ENCODE peak calls at places on chromosomes 6 and 20, in four cellular contexts. One of them, this sample, is unnamed.

GRCh38 chr6:9504191-9504590 is 910.7 kb downstream of the TFAP2A start:
- DNase-seq in SK-N-SH: no peak
- DNase-seq in GM12892: no peak
- DNase-seq in GM12878: no peak
- DNase-seq in this sample: no peak

GRCh38 chr6:70686548-70687133 is 19.0 kb downstream of the SMAP1 start:
- DNase-seq in SK-N-SH: peak; percentile 24
- DNase-seq in GM12892: no peak
- DNase-seq in GM12878: no peak
- DNase-seq in this sample: no peak

GRCh38 chr6:22306741-22307466 is 10.1 kb upstream of the PRL start:
- DNase-seq in SK-N-SH: no peak
- DNase-seq in GM12892: no peak
- DNase-seq in GM12878: no peak
- DNase-seq in this sample: no peak

GRCh38 chr6:12001004-12001705 is 11.0 kb upstream of the HIVEP1 start:
- DNase-seq in SK-N-SH: no peak
- DNase-seq in GM12892: no peak
- DNase-seq in GM12878: no peak
- DNase-seq in this sample: no peak

GRCh38 chr20:51220293-51220706 is 197.4 kb upstream of the KCNG1 start:
- DNase-seq in SK-N-SH: peak; percentile 52
- DNase-seq in GM12892: peak; percentile 36
- DNase-seq in GM12878: no peak
- DNase-seq in this sample: peak; percentile 38

GRCh38 chr6:107154131-107154906 is 39.0 kb upstream of the BEND3 start:
- DNase-seq in SK-N-SH: peak; percentile 49
- DNase-seq in GM12892: no peak
- DNase-seq in GM12878: no peak
- DNase-seq in this sample: no peak

GRCh38 chr6:36717871-36718540 is 20.4 kb downstream of the RAB44 start:
- DNase-seq in SK-N-SH: no peak
- DNase-seq in GM12892: no peak
- DNase-seq in GM12878: no peak
- DNase-seq in this sample: no peak

GRCh38 chr20:32763202-32763999 is 1.2 kb downstream of the DNMT3B start:
- DNase-seq in SK-N-SH: peak; percentile 56
- DNase-seq in GM12892: peak; percentile 48
- DNase-seq in GM12878: no peak
- DNase-seq in this sample: peak; percentile 48

GRCh38 chr6:21426841-21427490 is 166.6 kb upstream of the SOX4 start:
- DNase-seq in SK-N-SH: no peak
- DNase-seq in GM12892: no peak
- DNase-seq in GM12878: no peak
- DNase-seq in this sample: no peak

GRCh38 chr20:20204326-20204725 is 152.0 kb downstream of the CFAP61 start:
- DNase-seq in SK-N-SH: peak; percentile 27
- DNase-seq in GM12892: no peak
- DNase-seq in GM12878: no peak
- DNase-seq in this sample: no peak

GRCh38 chr6:388202-388903 is 3.2 kb upstream of the IRF4 start:
- DNase-seq in SK-N-SH: no peak
- DNase-seq in GM12892: no peak
- DNase-seq in GM12878: no peak
- DNase-seq in this sample: no peak

GRCh38 chr6:42313941-42314570 is 96.4 kb upstream of the MRPS10 start:
- DNase-seq in SK-N-SH: no peak
- DNase-seq in GM12892: no peak
- DNase-seq in GM12878: no peak
- DNase-seq in this sample: no peak

GRCh38 chr6:162371133-162371532 is 356.4 kb downstream of the PRKN start:
- DNase-seq in SK-N-SH: no peak
- DNase-seq in GM12892: no peak
- DNase-seq in GM12878: no peak
- DNase-seq in this sample: no peak

GRCh38 chr20:14127831-14128230 is 132.5 kb downstream of the MACROD2 start:
- DNase-seq in SK-N-SH: no peak
- DNase-seq in GM12892: no peak
- DNase-seq in GM12878: no peak
- DNase-seq in this sample: no peak

GRCh38 chr6:74967821-74968220 is 238.0 kb downstream of the COL12A1 start:
- DNase-seq in SK-N-SH: no peak
- DNase-seq in GM12892: no peak
- DNase-seq in GM12878: no peak
- DNase-seq in this sample: no peak

GRCh38 chr20:35006009-35006408 is 50.3 kb downstream of the MYH7B start:
- DNase-seq in SK-N-SH: no peak
- DNase-seq in GM12892: no peak
- DNase-seq in GM12878: no peak
- DNase-seq in this sample: no peak

GRCh38 chr20:44748005-44748370 is 2.3 kb downstream of the KCNK15 start:
- DNase-seq in SK-N-SH: peak; percentile 86
- DNase-seq in GM12892: no peak
- DNase-seq in GM12878: no peak
- DNase-seq in this sample: no peak

DNA sequence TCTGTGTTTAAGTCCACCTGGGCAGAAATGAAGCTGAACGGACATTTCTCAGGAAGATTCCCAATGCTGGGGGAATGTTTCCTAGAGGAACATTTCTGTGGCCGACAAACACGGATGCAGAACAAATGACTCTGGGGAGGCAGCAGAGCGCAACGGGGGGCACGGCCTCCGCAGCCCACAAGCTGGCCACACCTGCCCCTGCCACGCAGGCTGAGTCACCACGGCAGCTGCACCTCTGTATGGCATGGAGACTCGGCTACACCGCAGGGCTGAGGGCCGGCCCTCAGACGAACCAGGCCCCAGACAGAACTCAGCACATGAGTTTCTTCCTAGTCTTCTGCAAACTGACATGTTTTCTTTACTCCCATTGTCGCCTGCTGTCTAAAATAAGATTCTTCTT is 10.0 kb upstream of the PRR18 start:
- DNase-seq in SK-N-SH: no peak
- DNase-seq in GM12892: no peak
- DNase-seq in GM12878: no peak
- DNase-seq in this sample: no peak
- TF ChIP-seq TAF1 in SK-N-SH: no peak
- TF ChIP-seq TAF1 in GM12892: no peak
- TF ChIP-seq TAF1 in GM12878: no peak
- TF ChIP-seq TAF1 in this sample: no peak

GRCh38 chr6:15538766-15539165 is 124.1 kb downstream of the DTNBP1 start:
- DNase-seq in SK-N-SH: no peak
- DNase-seq in GM12892: no peak
- DNase-seq in GM12878: no peak
- DNase-seq in this sample: no peak
- TF ChIP-seq TAF1 in SK-N-SH: no peak
- TF ChIP-seq TAF1 in GM12892: no peak
- TF ChIP-seq TAF1 in GM12878: no peak
- TF ChIP-seq TAF1 in this sample: no peak

DNA sequence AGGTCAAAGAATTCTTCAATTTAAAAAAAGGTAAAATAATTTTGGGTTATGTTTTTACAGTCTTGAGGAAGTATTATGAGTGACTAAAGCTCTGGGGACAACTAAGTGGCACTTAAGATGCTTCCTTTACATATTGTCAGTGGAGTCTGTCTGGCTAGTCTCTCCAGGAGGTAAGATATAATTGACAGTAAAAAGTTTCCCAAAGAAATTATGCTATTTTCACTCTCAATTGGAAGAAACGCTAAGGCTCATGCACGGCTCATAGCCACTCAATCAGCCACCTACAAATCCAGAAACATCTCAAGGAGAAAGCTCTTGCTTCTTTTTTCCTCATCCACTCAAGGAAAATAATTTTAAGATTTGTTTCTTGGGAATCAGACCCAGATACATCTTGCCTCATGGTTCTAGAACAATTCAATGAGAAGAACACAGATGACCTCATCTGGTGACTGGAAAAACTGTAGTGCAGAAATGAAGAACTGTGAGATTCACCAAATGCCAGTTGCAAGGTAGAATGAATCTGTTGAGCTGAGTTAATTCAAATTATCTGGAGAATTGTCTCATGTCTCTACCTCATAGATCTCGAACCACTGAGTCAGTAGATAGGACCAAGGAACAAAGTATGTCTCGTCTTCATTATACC is 252.9 kb downstream of the TPBG start:
- DNase-seq in SK-N-SH: no peak
- DNase-seq in GM12892: no peak
- DNase-seq in GM12878: no peak
- DNase-seq in this sample: no peak
- TF ChIP-seq TAF1 in SK-N-SH: no peak
- TF ChIP-seq TAF1 in GM12892: no peak
- TF ChIP-seq TAF1 in GM12878: no peak
- TF ChIP-seq TAF1 in this sample: no peak

DNA sequence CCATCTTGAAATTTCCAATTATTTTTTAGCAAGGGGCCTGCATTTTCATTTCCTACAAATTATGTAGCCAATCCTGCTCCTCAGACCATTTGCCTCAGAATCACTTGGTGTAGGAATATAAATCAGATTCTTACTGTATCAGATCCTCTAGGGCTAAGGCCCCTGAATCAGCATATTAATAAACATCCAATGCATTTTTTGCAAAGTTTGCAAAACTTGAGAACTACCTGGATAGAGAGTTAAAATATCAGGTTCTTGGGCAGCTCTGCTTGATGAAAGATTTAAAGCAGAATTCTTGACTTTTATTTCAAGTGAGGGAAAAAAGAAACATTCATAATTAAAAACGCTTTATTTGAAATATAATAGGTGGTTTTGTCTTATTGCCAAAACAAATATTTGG is 82.2 kb upstream of the MAN1A1 start:
- DNase-seq in SK-N-SH: no peak
- DNase-seq in GM12892: no peak
- DNase-seq in GM12878: no peak
- DNase-seq in this sample: no peak
- TF ChIP-seq TAF1 in SK-N-SH: no peak
- TF ChIP-seq TAF1 in GM12892: no peak
- TF ChIP-seq TAF1 in GM12878: no peak
- TF ChIP-seq TAF1 in this sample: no peak

GRCh38 chr6:103079867-103080266 is 1686.4 kb downstream of the GRIK2 start:
- DNase-seq in SK-N-SH: no peak
- DNase-seq in GM12892: no peak
- DNase-seq in GM12878: peak; percentile 4
- DNase-seq in this sample: no peak

GRCh38 chr6:103085801-103086200 is 1692.3 kb downstream of the GRIK2 start:
- DNase-seq in SK-N-SH: no peak
- DNase-seq in GM12892: no peak
- DNase-seq in GM12878: no peak
- DNase-seq in this sample: no peak

GRCh38 chr6:103081126-103081525 is 1687.6 kb downstream of the GRIK2 start:
- DNase-seq in SK-N-SH: peak; percentile 0
- DNase-seq in GM12892: no peak
- DNase-seq in GM12878: no peak
- DNase-seq in this sample: no peak

DNA sequence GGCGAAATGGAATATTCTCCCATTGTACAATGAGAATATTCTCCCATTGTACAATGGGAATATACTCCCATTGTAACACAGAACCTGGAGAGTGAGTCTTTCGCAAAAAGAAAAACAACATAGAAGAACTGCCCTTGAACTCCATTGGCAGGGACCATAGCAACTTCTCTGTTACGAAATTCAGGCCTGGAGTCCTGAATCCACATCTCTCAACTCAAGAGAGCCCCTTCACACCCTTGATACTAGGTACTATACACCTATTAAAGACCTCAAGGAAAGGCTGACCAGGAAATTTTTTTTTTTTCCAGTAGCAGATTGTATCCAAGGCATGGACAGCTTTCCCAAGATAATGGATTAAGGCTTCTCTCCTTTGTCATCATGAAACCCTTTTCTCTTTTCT is 1687.0 kb downstream of the GRIK2 start:
- DNase-seq in SK-N-SH: no peak
- DNase-seq in GM12892: no peak
- DNase-seq in GM12878: no peak
- DNase-seq in this sample: no peak
- TF ChIP-seq TAF1 in SK-N-SH: no peak
- TF ChIP-seq TAF1 in GM12892: no peak
- TF ChIP-seq TAF1 in GM12878: no peak
- TF ChIP-seq TAF1 in this sample: no peak

GRCh38 chr20:57830515-57830895 is 120.7 kb upstream of the PMEPA1 start:
- DNase-seq in SK-N-SH: no peak
- DNase-seq in GM12892: no peak
- DNase-seq in GM12878: no peak
- DNase-seq in this sample: no peak

GRCh38 chr20:57829805-57830514 is 120.1 kb upstream of the PMEPA1 start:
- DNase-seq in SK-N-SH: no peak
- DNase-seq in GM12892: no peak
- DNase-seq in GM12878: no peak
- DNase-seq in this sample: no peak

GRCh38 chr20:57834306-57834863 is 124.6 kb upstream of the PMEPA1 start:
- DNase-seq in SK-N-SH: no peak
- DNase-seq in GM12892: no peak
- DNase-seq in GM12878: no peak
- DNase-seq in this sample: no peak

GRCh38 chr20:57831326-57831991 is 121.6 kb upstream of the PMEPA1 start:
- DNase-seq in SK-N-SH: no peak
- DNase-seq in GM12892: no peak
- DNase-seq in GM12878: no peak
- DNase-seq in this sample: no peak

GRCh38 chr20:57831992-57832585 is 122.3 kb upstream of the PMEPA1 start:
- DNase-seq in SK-N-SH: no peak
- DNase-seq in GM12892: no peak
- DNase-seq in GM12878: no peak
- DNase-seq in this sample: no peak
- TF ChIP-seq TAF1 in SK-N-SH: no peak
- TF ChIP-seq TAF1 in GM12892: no peak
- TF ChIP-seq TAF1 in GM12878: no peak
- TF ChIP-seq TAF1 in this sample: no peak

GRCh38 chr6:3749991-3750323 is 1.6 kb downstream of the PXDC1 start:
- DNase-seq in SK-N-SH: no peak
- DNase-seq in GM12892: no peak
- DNase-seq in GM12878: no peak
- DNase-seq in this sample: no peak
- TF ChIP-seq TAF1 in SK-N-SH: no peak
- TF ChIP-seq TAF1 in GM12892: no peak
- TF ChIP-seq TAF1 in GM12878: no peak
- TF ChIP-seq TAF1 in this sample: no peak

DNA sequence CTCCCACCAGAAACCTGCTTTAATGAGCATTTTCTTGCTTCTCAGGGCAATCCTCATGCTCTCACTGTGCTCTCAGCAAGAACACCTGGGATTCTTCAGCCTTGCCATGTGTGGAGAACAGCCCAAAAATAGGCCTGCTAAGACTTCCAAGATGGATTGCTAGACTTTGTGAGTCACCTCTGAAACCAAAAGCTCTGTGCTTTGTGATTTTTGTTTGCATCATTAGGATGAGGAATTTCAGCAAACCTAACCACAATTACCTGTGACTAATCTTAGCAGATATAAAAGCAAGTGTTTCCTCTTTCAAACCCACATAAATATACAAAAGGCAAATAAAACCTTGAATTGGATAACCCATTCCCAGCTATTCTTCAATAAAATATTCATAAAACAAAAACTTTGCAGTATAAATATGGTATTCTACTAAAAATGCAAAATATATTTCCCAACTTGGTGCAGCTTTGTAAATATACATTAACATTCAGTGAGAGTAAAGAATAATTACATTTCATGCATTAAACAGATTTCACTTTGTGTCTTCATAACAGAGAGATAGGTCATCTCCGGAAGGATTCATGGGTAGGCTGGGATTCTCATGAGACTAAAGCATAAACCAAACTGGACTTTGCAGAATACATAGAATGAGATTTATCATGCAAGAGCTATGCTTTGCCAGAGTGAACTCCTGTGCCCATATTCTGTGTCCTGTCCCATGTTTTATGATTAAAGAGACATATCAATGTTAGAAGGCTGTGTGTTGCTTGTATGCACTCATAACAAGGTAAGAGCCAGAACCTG is 33.5 kb downstream of the TPBG start:
- DNase-seq in SK-N-SH: no peak
- DNase-seq in GM12892: no peak
- DNase-seq in GM12878: no peak
- DNase-seq in this sample: no peak
- TF ChIP-seq TAF1 in SK-N-SH: no peak
- TF ChIP-seq TAF1 in GM12892: no peak
- TF ChIP-seq TAF1 in GM12878: no peak
- TF ChIP-seq TAF1 in this sample: no peak

This sample was measured in GM12891.